ENCODE peak calls at places on chromosomes 2 and 18, in six cellular contexts. A is GM23248, X is MM.1S, R is HCT116, Y is SK-N-SH, Z is Karpas-422. V is an unnamed sample. For H3K9me2, the result is how much of the 10 kb centered on the place peaks cover.

GRCh38 chr18:60411715-60412114 is 39.1 kb upstream of the MC4R start:
- DNase-seq in Y (no peak), Z (peak), X (no peak), R (peak), A (no peak), V (no peak)

GRCh38 chr2:73488079-73488478 is 102.4 kb downstream of the ALMS1 start:
- DNase-seq in R (no peak), Z (no peak), X (no peak), A (no peak), Y (no peak), V (no peak)

GRCh38 chr2:70901235-70902066 is 34.2 kb upstream of the ATP6V1B1 start:
- DNase-seq in X (no peak), Z (no peak), A (peak), Y (peak), R (no peak), V (no peak)

GRCh38 chr2:223944166-223944703 is 900 bp downstream of the WDFY1 start:
- DNase-seq in X (no peak), Z (no peak), Y (peak), A (peak), R (no peak), V (peak)

GRCh38 chr2:159150208-159150607 is 136.3 kb downstream of the WDSUB1 start:
- DNase-seq in X (no peak), Z (no peak), A (no peak), R (no peak), Y (no peak), V (no peak)

GRCh38 chr2:189526936-189527654 is 53.5 kb downstream of the SLC40A1 start:
- DNase-seq in A (no peak), R (no peak), X (no peak), Y (no peak), Z (no peak), V (no peak)

GRCh38 chr2:106275971-106276370 is 81.9 kb upstream of the UXS1 start:
- DNase-seq in R (no peak), A (no peak), Z (no peak), X (no peak), Y (no peak), V (no peak)

GRCh38 chr2:3628800-3629199 is 29.2 kb upstream of the ALLC start:
- DNase-seq in R (peak), A (no peak), X (no peak), Z (peak), Y (no peak), V (no peak)

GRCh38 chr2:61645911-61646310 is 107.8 kb upstream of the XPO1 start:
- DNase-seq in Y (no peak), Z (no peak), R (no peak), X (no peak), A (peak), V (peak)

GRCh38 chr18:864872-865273 is 39.8 kb upstream of the ADCYAP1 start:
- DNase-seq in Z (peak), Y (peak), R (peak), A (peak), X (peak), V (peak)

GRCh38 chr2:218285604-218286003 is 6.7 kb downstream of the TMBIM1 start:
- DNase-seq in R (no peak), X (no peak), Y (no peak), Z (no peak), A (peak), V (peak)

GRCh38 chr18:51077217-51077616 is 47.2 kb downstream of the SMAD4 start:
- DNase-seq in A (peak), R (no peak), X (no peak), Y (no peak), Z (no peak), V (no peak)

GRCh38 chr2:172962824-172963223 is 112.8 kb upstream of the MAP3K20 start:
- DNase-seq in X (no peak), R (no peak), Z (no peak), A (peak), Y (no peak), V (peak)

GRCh38 chr2:32926708-32927084 is 20.1 kb upstream of the LTBP1 start:
- DNase-seq in Z (no peak), A (peak), R (no peak), X (no peak), Y (no peak), V (peak)

GRCh38 chr2:170221317-170222288 is 43.7 kb downstream of the MYO3B start:
- DNase-seq in A (no peak), R (no peak), X (no peak), Y (no peak), Z (no peak), V (peak)

GRCh38 chr2:1584051-1584531 is 160.2 kb downstream of the PXDN start:
- DNase-seq in R (no peak), A (no peak), X (no peak), Z (no peak), Y (no peak), V (no peak)

GRCh38 chr2:74502147-74502719 is 2.8 kb upstream of the LBX2 start:
- DNase-seq in R (no peak), Y (no peak), A (peak), X (no peak), Z (no peak), V (no peak)

GRCh38 chr2:127417406-127417805 is 821 bp upstream of the PROC start:
- DNase-seq in X (no peak), A (no peak), Z (no peak), Y (no peak), R (no peak), V (no peak)

GRCh38 chr2:234974501-234975385 is 22.9 kb downstream of the SH3BP4 start:
- DNase-seq in Y (no peak), R (no peak), Z (no peak), A (peak), X (no peak), V (no peak)

GRCh38 chr2:47535991-47536390 is 133.0 kb downstream of the MSH2 start:
- DNase-seq in A (peak), X (no peak), Y (no peak), R (no peak), Z (no peak), V (peak)

GRCh38 chr2:74441690-74442482 is at the start of gene RTKN:
- DNase-seq in R (peak), Z (no peak), Y (no peak), X (peak), A (peak), V (peak)

GRCh38 chr2:151302879-151303278 is 13.4 kb upstream of the NMI start:
- DNase-seq in R (no peak), A (peak), Z (no peak), Y (no peak), X (no peak), V (no peak)

GRCh38 chr2:33222309-33222708 is 254.1 kb upstream of the RASGRP3 start:
- DNase-seq in X (no peak), A (no peak), Y (no peak), Z (no peak), R (no peak), V (no peak)

GRCh38 chr18:45284174-45284573 is 331.1 kb upstream of the SLC14A2 start:
- DNase-seq in Y (no peak), A (no peak), Z (no peak), X (no peak), R (no peak), V (no peak)

DNA sequence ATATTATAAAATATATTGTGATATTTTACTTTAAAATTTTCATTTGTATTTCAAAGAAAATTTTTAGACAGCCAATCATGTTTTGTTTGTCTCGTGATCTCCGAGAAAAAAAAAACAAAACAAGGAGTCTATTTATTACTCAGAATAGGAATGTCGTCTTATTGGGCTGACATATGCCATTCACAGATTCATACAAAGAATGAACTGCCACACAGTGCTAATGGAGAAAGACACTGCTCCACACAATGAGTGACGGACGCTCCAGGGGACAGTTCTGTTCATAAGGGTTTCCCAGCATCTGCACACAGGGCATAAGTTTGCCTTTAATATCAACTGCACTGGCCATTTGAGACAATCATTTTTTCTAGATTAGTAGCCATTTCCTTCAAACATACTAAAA is 3.5 kb downstream of the SERTAD2 start:
- DNase-seq in Y (no peak), Z (peak), R (no peak), A (no peak), X (no peak), V (no peak)
- H3K9ac ChIP-seq in Y (no peak), Z (peak), R (peak), A (peak), X (no peak), V (no peak)

GRCh38 chr2:128639693-128640092 is 321.0 kb upstream of the HS6ST1 start:
- DNase-seq in Y (no peak), A (peak), R (no peak), Z (peak), X (no peak), V (no peak)
- H3K9me2 ChIP-seq in Y (under half), A (under half), R (under half), Z (under half), X (under half), V (under half)

GRCh38 chr2:182618672-182619079 is 97.4 kb upstream of the DNAJC10 start:
- DNase-seq in Y (no peak), X (no peak), A (peak), R (no peak), Z (no peak), V (peak)
- H3K9ac ChIP-seq in Y (no peak), X (no peak), A (no peak), R (no peak), Z (no peak), V (no peak)

GRCh38 chr2:7988440-7988839 is 693.4 kb upstream of the ID2 start:
- DNase-seq in A (no peak), Y (no peak), Z (no peak), R (no peak), X (no peak), V (peak)
- H3K9me2 ChIP-seq in A (under half), Y (under half), Z (under half), R (under half), X (under half), V (under half)

GRCh38 chr2:168212167-168212566 is 35.2 kb downstream of the STK39 start:
- DNase-seq in Y (no peak), Z (no peak), X (no peak), A (no peak), R (no peak), V (no peak)
- H3K9ac ChIP-seq in Y (no peak), Z (no peak), X (no peak), A (no peak), R (peak), V (peak)

GRCh38 chr2:128641421-128642095 is 322.9 kb upstream of the HS6ST1 start:
- DNase-seq in Z (no peak), R (no peak), X (no peak), A (no peak), Y (no peak), V (no peak)

GRCh38 chr2:128638311-128638710 is 319.6 kb upstream of the HS6ST1 start:
- DNase-seq in Z (no peak), X (no peak), R (no peak), Y (no peak), A (no peak), V (no peak)

GRCh38 chr2:128640847-128641360 is 322.2 kb upstream of the HS6ST1 start:
- DNase-seq in X (no peak), Z (no peak), R (no peak), A (no peak), Y (no peak), V (no peak)

GRCh38 chr2:128638741-128639477 is 320.2 kb upstream of the HS6ST1 start:
- DNase-seq in A (peak), R (no peak), Z (no peak), Y (peak), X (no peak), V (no peak)

DNA sequence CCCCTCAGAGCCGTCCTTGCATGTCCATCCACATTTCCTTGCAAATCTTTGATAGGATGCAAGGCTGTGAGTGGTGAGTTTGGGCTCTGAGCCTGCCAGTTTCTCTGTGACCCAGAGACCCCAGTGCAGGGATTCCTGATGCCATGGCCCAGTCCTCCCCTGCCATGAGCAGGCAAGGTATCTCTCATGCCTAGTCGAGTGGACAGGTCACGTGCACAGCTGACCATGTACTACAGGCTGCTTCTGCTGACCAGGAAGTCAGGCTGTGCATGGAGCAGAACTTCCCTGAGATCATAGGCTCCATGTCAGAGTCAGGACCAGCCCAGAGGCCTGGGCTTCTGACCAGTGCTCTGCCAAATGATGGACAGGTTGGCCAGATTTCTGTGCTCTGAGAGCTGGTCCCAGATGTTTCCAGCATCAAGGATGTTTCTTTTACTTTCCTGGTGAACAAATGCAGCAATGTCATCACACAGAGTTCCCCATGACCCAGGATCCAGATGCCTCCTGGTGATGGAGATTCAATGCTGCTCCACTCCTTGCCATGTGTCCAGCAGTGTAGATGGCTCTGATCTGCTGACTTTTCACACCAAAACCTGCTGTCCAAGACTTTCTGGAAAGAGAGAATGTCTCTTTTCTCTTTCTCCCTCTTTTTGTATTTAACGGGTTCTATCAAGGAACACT is 321.6 kb upstream of the HS6ST1 start:
- DNase-seq in A (peak), Z (no peak), R (no peak), Y (no peak), X (no peak), V (no peak)
- H3K9me2 ChIP-seq in A (under half), Z (under half), R (under half), Y (under half), X (under half), V (under half)

DNA sequence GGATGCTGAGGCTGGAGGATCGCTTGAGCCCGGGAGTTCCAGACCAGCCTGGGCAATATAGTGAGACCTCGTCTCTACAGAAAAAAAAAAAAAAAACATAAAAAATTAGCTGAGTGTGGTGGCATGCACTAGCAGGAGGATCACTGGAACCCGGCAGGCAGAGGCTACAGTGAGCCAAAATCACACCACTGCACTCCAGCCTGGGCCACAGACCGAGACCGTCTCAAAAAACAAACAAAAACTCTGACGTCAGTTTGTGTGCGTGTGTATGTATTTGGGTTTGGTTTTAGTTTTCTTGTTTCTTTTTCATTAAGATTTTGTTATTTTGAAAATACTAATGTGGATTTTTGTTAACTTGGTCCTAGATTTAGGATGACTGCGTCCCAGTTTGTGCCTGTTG is 19.0 kb downstream of the CEP68 start:
- DNase-seq in X (no peak), R (no peak), A (no peak), Y (no peak), Z (no peak), V (no peak)
- H3K9ac ChIP-seq in X (no peak), R (no peak), A (no peak), Y (no peak), Z (no peak), V (no peak)